ENCODE peak calls at places on chromosome 10, in nine cellular contexts. One of them, this sample, is unnamed.

GRCh38 chr10:130957978-130958377 is 353.5 kb downstream of the TCERG1L start:
- DNase-seq in germinal center: no peak
- DNase-seq in left cardiac atrium: no peak
- DNase-seq in iris pigment epithelial cell: no peak
- DNase-seq in HTR-8/SVneo: no peak
- DNase-seq in endothelial cell of umbilical vein: no peak
- DNase-seq in A549: no peak
- DNase-seq in OCI-M1: no peak
- DNase-seq in EL: no peak
- DNase-seq in this sample: no peak

GRCh38 chr10:102802920-102803534 is 34.2 kb downstream of the CYP17A1 start:
- DNase-seq in germinal center: no peak
- DNase-seq in left cardiac atrium: peak
- DNase-seq in iris pigment epithelial cell: peak
- DNase-seq in HTR-8/SVneo: peak
- DNase-seq in endothelial cell of umbilical vein: peak
- DNase-seq in A549: no peak
- DNase-seq in OCI-M1: no peak
- DNase-seq in EL: peak
- DNase-seq in this sample: peak

GRCh38 chr10:114286971-114287370 is 47.9 kb downstream of the VWA2 start:
- DNase-seq in germinal center: no peak
- DNase-seq in left cardiac atrium: no peak
- DNase-seq in iris pigment epithelial cell: no peak
- DNase-seq in HTR-8/SVneo: no peak
- DNase-seq in endothelial cell of umbilical vein: no peak
- DNase-seq in A549: no peak
- DNase-seq in OCI-M1: no peak
- DNase-seq in EL: no peak
- DNase-seq in this sample: no peak

GRCh38 chr10:111076191-111076681 is 593 bp upstream of the ADRA2A start:
- DNase-seq in germinal center: peak
- DNase-seq in left cardiac atrium: peak
- DNase-seq in iris pigment epithelial cell: peak
- DNase-seq in HTR-8/SVneo: peak
- DNase-seq in endothelial cell of umbilical vein: peak
- DNase-seq in A549: peak
- DNase-seq in OCI-M1: peak
- DNase-seq in EL: peak
- DNase-seq in this sample: peak

GRCh38 chr10:101778781-101779543 is 3.0 kb upstream of the FGF8 start:
- DNase-seq in germinal center: peak
- DNase-seq in left cardiac atrium: no peak
- DNase-seq in iris pigment epithelial cell: peak
- DNase-seq in HTR-8/SVneo: no peak
- DNase-seq in endothelial cell of umbilical vein: peak
- DNase-seq in A549: no peak
- DNase-seq in OCI-M1: no peak
- DNase-seq in EL: no peak
- DNase-seq in this sample: peak

GRCh38 chr10:97277551-97277950 is 14.9 kb downstream of the ARHGAP19 start:
- DNase-seq in germinal center: peak
- DNase-seq in left cardiac atrium: no peak
- DNase-seq in iris pigment epithelial cell: no peak
- DNase-seq in HTR-8/SVneo: no peak
- DNase-seq in endothelial cell of umbilical vein: no peak
- DNase-seq in A549: no peak
- DNase-seq in OCI-M1: no peak
- DNase-seq in EL: no peak
- DNase-seq in this sample: no peak

GRCh38 chr10:118842826-118843624 is 88.3 kb upstream of the CACUL1 start:
- DNase-seq in germinal center: no peak
- DNase-seq in left cardiac atrium: no peak
- DNase-seq in iris pigment epithelial cell: no peak
- DNase-seq in HTR-8/SVneo: no peak
- DNase-seq in endothelial cell of umbilical vein: no peak
- DNase-seq in A549: no peak
- DNase-seq in OCI-M1: peak
- DNase-seq in EL: no peak
- DNase-seq in this sample: no peak

GRCh38 chr10:31041011-31041410 is 9.3 kb upstream of the ZNF438 start:
- DNase-seq in germinal center: no peak
- DNase-seq in left cardiac atrium: no peak
- DNase-seq in iris pigment epithelial cell: peak
- DNase-seq in HTR-8/SVneo: no peak
- DNase-seq in endothelial cell of umbilical vein: no peak
- DNase-seq in A549: no peak
- DNase-seq in OCI-M1: no peak
- DNase-seq in EL: peak
- DNase-seq in this sample: peak

GRCh38 chr10:88049204-88049603 is 185.8 kb downstream of the PTEN start:
- DNase-seq in germinal center: no peak
- DNase-seq in left cardiac atrium: no peak
- DNase-seq in iris pigment epithelial cell: no peak
- DNase-seq in HTR-8/SVneo: no peak
- DNase-seq in endothelial cell of umbilical vein: no peak
- DNase-seq in A549: no peak
- DNase-seq in OCI-M1: peak
- DNase-seq in EL: no peak
- DNase-seq in this sample: no peak

This sample was measured in choroid plexus epithelial cell.